ENCODE peak calls at places on chromosomes 7 and 10, in seven cellular contexts. One of them, this sample, is unnamed.

GRCh38 chr10:71338728-71339495 is 19.9 kb downstream of the SLC29A3 start:
- DNase-seq in osteocyte: no peak
- DNase-seq in left ventricle myocardium inferior: no peak
- DNase-seq in GM10248: no peak
- DNase-seq in spleen: no peak
- DNase-seq in ovary: no peak
- DNase-seq in lung: no peak
- DNase-seq in this sample: no peak

GRCh38 chr7:23380556-23380955 is 81.4 kb downstream of the MALSU1 start:
- DNase-seq in osteocyte: no peak
- DNase-seq in left ventricle myocardium inferior: no peak
- DNase-seq in GM10248: no peak
- DNase-seq in spleen: no peak
- DNase-seq in ovary: no peak
- DNase-seq in lung: no peak
- DNase-seq in this sample: no peak

GRCh38 chr7:66505531-66506451 is 122.9 kb upstream of the KCTD7 start:
- DNase-seq in osteocyte: no peak
- DNase-seq in left ventricle myocardium inferior: no peak
- DNase-seq in GM10248: peak; percentile 19
- DNase-seq in spleen: peak; percentile 81
- DNase-seq in ovary: peak; percentile 39
- DNase-seq in lung: no peak
- DNase-seq in this sample: peak; percentile 94

GRCh38 chr10:1525354-1526162 is 211.8 kb downstream of the ADARB2 start:
- DNase-seq in osteocyte: no peak
- DNase-seq in left ventricle myocardium inferior: no peak
- DNase-seq in GM10248: no peak
- DNase-seq in spleen: no peak
- DNase-seq in ovary: no peak
- DNase-seq in lung: no peak
- DNase-seq in this sample: no peak

GRCh38 chr7:55055479-55055878 is 36.7 kb downstream of the EGFR start:
- DNase-seq in osteocyte: no peak
- DNase-seq in left ventricle myocardium inferior: no peak
- DNase-seq in GM10248: no peak
- DNase-seq in spleen: no peak
- DNase-seq in ovary: no peak
- DNase-seq in lung: no peak
- DNase-seq in this sample: no peak

GRCh38 chr10:49534670-49535381 is 4.1 kb downstream of the ERCC6 start:
- DNase-seq in osteocyte: no peak
- DNase-seq in left ventricle myocardium inferior: no peak
- DNase-seq in GM10248: peak; percentile 75
- DNase-seq in spleen: no peak
- DNase-seq in ovary: no peak
- DNase-seq in lung: no peak
- DNase-seq in this sample: no peak

GRCh38 chr10:29811751-29812427 is 177.1 kb upstream of the SVIL start:
- DNase-seq in osteocyte: no peak
- DNase-seq in left ventricle myocardium inferior: peak; percentile 15
- DNase-seq in GM10248: no peak
- DNase-seq in spleen: no peak
- DNase-seq in ovary: peak; percentile 37
- DNase-seq in lung: no peak
- DNase-seq in this sample: no peak

GRCh38 chr10:127254276-127254675 is 57.9 kb upstream of the INSYN2A start:
- DNase-seq in osteocyte: no peak
- DNase-seq in left ventricle myocardium inferior: no peak
- DNase-seq in GM10248: no peak
- DNase-seq in spleen: no peak
- DNase-seq in ovary: no peak
- DNase-seq in lung: no peak
- DNase-seq in this sample: no peak

GRCh38 chr7:68176974-68177373 is 1180.3 kb downstream of the TYW1 start:
- DNase-seq in osteocyte: no peak
- DNase-seq in left ventricle myocardium inferior: peak; percentile 15
- DNase-seq in GM10248: peak; percentile 19
- DNase-seq in spleen: no peak
- DNase-seq in ovary: peak; percentile 19
- DNase-seq in lung: peak; percentile 41
- DNase-seq in this sample: peak; percentile 46

GRCh38 chr10:93445097-93445960 is 36.8 kb downstream of the MYOF start:
- DNase-seq in osteocyte: peak; percentile 97
- DNase-seq in left ventricle myocardium inferior: peak; percentile 81
- DNase-seq in GM10248: no peak
- DNase-seq in spleen: no peak
- DNase-seq in ovary: peak; percentile 87
- DNase-seq in lung: peak; percentile 95
- DNase-seq in this sample: peak; percentile 97

GRCh38 chr7:27165089-27165654 is at the start of gene HOXA9:
- DNase-seq in osteocyte: no peak
- DNase-seq in left ventricle myocardium inferior: peak; percentile 32
- DNase-seq in GM10248: no peak
- DNase-seq in spleen: peak; percentile 87
- DNase-seq in ovary: no peak
- DNase-seq in lung: no peak
- DNase-seq in this sample: peak; percentile 72

GRCh38 chr10:93313798-93314197 is 168.3 kb downstream of the MYOF start:
- DNase-seq in osteocyte: no peak
- DNase-seq in left ventricle myocardium inferior: no peak
- DNase-seq in GM10248: peak; percentile 36
- DNase-seq in spleen: no peak
- DNase-seq in ovary: no peak
- DNase-seq in lung: no peak
- DNase-seq in this sample: no peak

DNA sequence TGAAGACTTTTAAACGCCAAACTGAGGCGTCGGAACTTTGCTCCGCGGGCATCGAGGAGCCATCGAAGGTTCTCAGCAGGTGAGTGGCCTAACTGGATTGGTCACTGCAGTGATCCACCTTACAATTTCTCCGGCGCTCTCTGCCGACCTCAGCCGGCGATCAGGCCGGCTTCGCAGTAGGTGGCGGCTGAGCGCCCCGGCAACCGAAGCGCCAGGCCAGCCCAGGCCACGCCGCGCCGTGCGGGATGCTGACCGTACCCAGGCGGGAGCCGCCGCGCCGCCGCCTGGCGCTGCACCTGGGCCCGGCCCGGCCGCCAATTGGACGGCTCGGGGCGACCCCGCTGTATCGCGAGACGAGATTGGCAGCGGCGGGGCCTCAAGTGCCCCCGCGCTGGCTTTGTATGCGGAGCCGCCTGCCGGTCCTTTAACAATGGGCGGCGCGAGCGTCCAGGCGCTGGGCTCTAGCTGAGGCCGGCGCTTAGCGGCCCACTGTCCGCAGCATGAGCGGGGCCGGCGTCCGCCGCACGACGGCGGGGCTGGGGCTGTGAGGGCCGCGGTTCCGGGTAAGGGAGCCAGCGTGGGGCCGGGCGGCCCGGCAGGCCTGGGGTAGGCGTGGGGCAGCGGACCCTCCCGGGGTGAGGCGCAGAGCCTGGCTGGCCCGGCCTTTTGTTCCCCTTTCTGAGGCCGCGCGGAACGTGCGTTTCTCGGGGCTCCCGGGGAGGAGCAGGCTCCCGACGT is at the start of gene CCNJ:
- DNase-seq in osteocyte: peak; percentile 96
- DNase-seq in left ventricle myocardium inferior: peak; percentile 89
- DNase-seq in GM10248: peak; percentile 97
- DNase-seq in spleen: peak; percentile 94
- DNase-seq in ovary: peak; percentile 90
- DNase-seq in lung: peak; percentile 85
- DNase-seq in this sample: peak; percentile 96
- TF ChIP-seq CTCF in osteocyte: peak; percentile 30
- TF ChIP-seq CTCF in left ventricle myocardium inferior: peak; percentile 39
- TF ChIP-seq CTCF in GM10248: peak; percentile 11
- TF ChIP-seq CTCF in spleen: peak; percentile 26
- TF ChIP-seq CTCF in ovary: no peak
- TF ChIP-seq CTCF in lung: no peak
- TF ChIP-seq CTCF in this sample: peak; percentile 59

GRCh38 chr7:114217026-114217425 is 197.6 kb upstream of the FOXP2 start:
- DNase-seq in osteocyte: no peak
- DNase-seq in left ventricle myocardium inferior: no peak
- DNase-seq in GM10248: no peak
- DNase-seq in spleen: no peak
- DNase-seq in ovary: no peak
- DNase-seq in lung: no peak
- DNase-seq in this sample: no peak
- TF ChIP-seq CTCF in osteocyte: peak; percentile 48
- TF ChIP-seq CTCF in left ventricle myocardium inferior: no peak
- TF ChIP-seq CTCF in GM10248: peak; percentile 12
- TF ChIP-seq CTCF in spleen: peak; percentile 7
- TF ChIP-seq CTCF in ovary: no peak
- TF ChIP-seq CTCF in lung: no peak
- TF ChIP-seq CTCF in this sample: peak; percentile 65

GRCh38 chr7:41732279-41733062 is 29.6 kb upstream of the INHBA start:
- DNase-seq in osteocyte: no peak
- DNase-seq in left ventricle myocardium inferior: no peak
- DNase-seq in GM10248: no peak
- DNase-seq in spleen: peak; percentile 75
- DNase-seq in ovary: no peak
- DNase-seq in lung: no peak
- DNase-seq in this sample: no peak
- TF ChIP-seq CTCF in osteocyte: peak; percentile 67
- TF ChIP-seq CTCF in left ventricle myocardium inferior: peak; percentile 48
- TF ChIP-seq CTCF in GM10248: peak; percentile 29
- TF ChIP-seq CTCF in spleen: no peak
- TF ChIP-seq CTCF in ovary: peak; percentile 15
- TF ChIP-seq CTCF in lung: no peak
- TF ChIP-seq CTCF in this sample: peak; percentile 95

DNA sequence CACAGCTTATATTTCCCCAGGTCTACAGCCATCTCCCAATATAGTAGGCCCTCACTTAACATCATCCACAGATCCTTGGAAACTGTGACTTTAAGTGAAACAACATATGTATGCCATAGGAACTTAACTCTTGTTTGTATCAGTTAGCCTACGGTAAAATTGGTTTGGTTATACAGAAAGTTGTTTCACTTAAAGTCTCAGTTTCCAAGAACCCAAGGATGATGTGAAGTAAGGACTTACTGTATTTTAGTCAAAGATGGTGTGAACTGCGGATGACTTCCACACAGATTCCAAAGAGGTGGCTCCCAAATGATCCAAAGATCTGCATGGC is 56.4 kb upstream of the MRLN start:
- DNase-seq in osteocyte: no peak
- DNase-seq in left ventricle myocardium inferior: no peak
- DNase-seq in GM10248: no peak
- DNase-seq in spleen: no peak
- DNase-seq in ovary: no peak
- DNase-seq in lung: no peak
- DNase-seq in this sample: no peak
- TF ChIP-seq CTCF in osteocyte: no peak
- TF ChIP-seq CTCF in left ventricle myocardium inferior: no peak
- TF ChIP-seq CTCF in GM10248: no peak
- TF ChIP-seq CTCF in spleen: peak; percentile 23
- TF ChIP-seq CTCF in ovary: no peak
- TF ChIP-seq CTCF in lung: no peak
- TF ChIP-seq CTCF in this sample: peak; percentile 54

GRCh38 chr7:7330997-7331396 is 148.7 kb downstream of the C1GALT1 start:
- DNase-seq in osteocyte: no peak
- DNase-seq in left ventricle myocardium inferior: no peak
- DNase-seq in GM10248: no peak
- DNase-seq in spleen: no peak
- DNase-seq in ovary: no peak
- DNase-seq in lung: no peak
- DNase-seq in this sample: no peak
- TF ChIP-seq CTCF in osteocyte: peak; percentile 22
- TF ChIP-seq CTCF in left ventricle myocardium inferior: peak; percentile 9
- TF ChIP-seq CTCF in GM10248: no peak
- TF ChIP-seq CTCF in spleen: no peak
- TF ChIP-seq CTCF in ovary: no peak
- TF ChIP-seq CTCF in lung: no peak
- TF ChIP-seq CTCF in this sample: peak; percentile 33

DNA sequence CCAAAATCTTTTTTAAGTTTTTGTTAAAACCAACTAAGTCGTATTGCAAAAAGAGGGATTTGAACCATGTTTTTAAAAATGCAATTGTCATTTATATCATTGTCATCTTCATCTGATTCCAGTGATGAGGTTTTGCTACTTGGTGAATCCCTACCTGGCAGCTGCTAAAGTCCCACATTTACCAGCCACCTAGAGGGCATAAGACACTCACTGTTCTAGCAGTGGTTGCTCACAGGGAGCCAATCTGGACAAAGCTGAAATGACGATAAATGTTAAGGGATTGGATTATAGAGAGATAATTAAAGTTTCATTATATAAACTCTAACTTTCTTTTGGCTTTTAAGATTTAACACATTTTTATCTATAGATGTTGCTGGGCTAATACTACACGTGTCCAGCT is 18.7 kb downstream of the KIFBP start:
- DNase-seq in osteocyte: no peak
- DNase-seq in left ventricle myocardium inferior: no peak
- DNase-seq in GM10248: no peak
- DNase-seq in spleen: no peak
- DNase-seq in ovary: no peak
- DNase-seq in lung: no peak
- DNase-seq in this sample: no peak
- TF ChIP-seq CTCF in osteocyte: no peak
- TF ChIP-seq CTCF in left ventricle myocardium inferior: no peak
- TF ChIP-seq CTCF in GM10248: peak; percentile 24
- TF ChIP-seq CTCF in spleen: no peak
- TF ChIP-seq CTCF in ovary: no peak
- TF ChIP-seq CTCF in lung: no peak
- TF ChIP-seq CTCF in this sample: peak; percentile 7

GRCh38 chr10:70283445-70284399 is at the start of gene NPFFR1:
- DNase-seq in osteocyte: no peak
- DNase-seq in left ventricle myocardium inferior: no peak
- DNase-seq in GM10248: no peak
- DNase-seq in spleen: no peak
- DNase-seq in ovary: no peak
- DNase-seq in lung: no peak
- DNase-seq in this sample: no peak
- TF ChIP-seq CTCF in osteocyte: no peak
- TF ChIP-seq CTCF in left ventricle myocardium inferior: peak; percentile 28
- TF ChIP-seq CTCF in GM10248: no peak
- TF ChIP-seq CTCF in spleen: no peak
- TF ChIP-seq CTCF in ovary: no peak
- TF ChIP-seq CTCF in lung: no peak
- TF ChIP-seq CTCF in this sample: no peak

GRCh38 chr10:91313761-91314520 is 93.5 kb downstream of the PCGF5 start:
- DNase-seq in osteocyte: no peak
- DNase-seq in left ventricle myocardium inferior: no peak
- DNase-seq in GM10248: no peak
- DNase-seq in spleen: no peak
- DNase-seq in ovary: no peak
- DNase-seq in lung: no peak
- DNase-seq in this sample: no peak
- TF ChIP-seq CTCF in osteocyte: no peak
- TF ChIP-seq CTCF in left ventricle myocardium inferior: no peak
- TF ChIP-seq CTCF in GM10248: no peak
- TF ChIP-seq CTCF in spleen: no peak
- TF ChIP-seq CTCF in ovary: no peak
- TF ChIP-seq CTCF in lung: no peak
- TF ChIP-seq CTCF in this sample: no peak

GRCh38 chr7:135147899-135148721 is at the start of gene TMEM140:
- DNase-seq in osteocyte: no peak
- DNase-seq in left ventricle myocardium inferior: no peak
- DNase-seq in GM10248: peak; percentile 54
- DNase-seq in spleen: peak; percentile 86
- DNase-seq in ovary: peak; percentile 42
- DNase-seq in lung: no peak
- DNase-seq in this sample: no peak
- TF ChIP-seq CTCF in osteocyte: no peak
- TF ChIP-seq CTCF in left ventricle myocardium inferior: peak; percentile 26
- TF ChIP-seq CTCF in GM10248: no peak
- TF ChIP-seq CTCF in spleen: no peak
- TF ChIP-seq CTCF in ovary: no peak
- TF ChIP-seq CTCF in lung: no peak
- TF ChIP-seq CTCF in this sample: no peak

GRCh38 chr10:86523348-86523747 is 1.8 kb upstream of the WAPL start:
- DNase-seq in osteocyte: no peak
- DNase-seq in left ventricle myocardium inferior: no peak
- DNase-seq in GM10248: no peak
- DNase-seq in spleen: no peak
- DNase-seq in ovary: no peak
- DNase-seq in lung: no peak
- DNase-seq in this sample: no peak
- TF ChIP-seq CTCF in osteocyte: peak; percentile 31
- TF ChIP-seq CTCF in left ventricle myocardium inferior: peak; percentile 42
- TF ChIP-seq CTCF in GM10248: peak; percentile 1
- TF ChIP-seq CTCF in spleen: no peak
- TF ChIP-seq CTCF in ovary: no peak
- TF ChIP-seq CTCF in lung: no peak
- TF ChIP-seq CTCF in this sample: peak; percentile 58